ENCODE peak calls at places on chromosomes 12 and 14, in five cellular contexts. A is tibial nerve, I is suprapubic skin, N is stomach, W is breast epithelium. C is an unnamed sample.

GRCh38 chr14:50569714-50570274 is 9.8 kb downstream of the ATL1 start:
- DNase-seq in I (no peak), N (no peak), A (no peak), W (no peak), C (no peak)

GRCh38 chr14:24381363-24382102 is 13.5 kb downstream of the NFATC4 start:
- DNase-seq in A (no peak), I (no peak), W (no peak), N (peak), C (no peak)

GRCh38 chr14:106848330-106849121 is 1322.1 kb downstream of the TMEM121 start:
- DNase-seq in I (no peak), A (no peak), N (no peak), W (no peak), C (peak)

GRCh38 chr14:105023144-105023543 is 2.3 kb upstream of the CDCA4 start:
- DNase-seq in N (no peak), W (no peak), A (no peak), I (no peak), C (no peak)

GRCh38 chr12:123908884-123909807 is 63.5 kb downstream of the CCDC92 start:
- DNase-seq in W (no peak), I (no peak), N (no peak), A (no peak), C (no peak)

GRCh38 chr12:76623929-76624328 is 64.4 kb upstream of the OSBPL8 start:
- DNase-seq in I (no peak), N (no peak), A (no peak), W (no peak), C (no peak)

GRCh38 chr14:88069677-88070076 is 64.7 kb downstream of the GPR65 start:
- DNase-seq in W (no peak), N (no peak), I (no peak), A (no peak), C (no peak)

GRCh38 chr14:101729382-101729781 is 32.1 kb upstream of the PPP2R5C start:
- DNase-seq in W (no peak), I (peak), N (no peak), A (no peak), C (peak)

GRCh38 chr14:51442513-51443175 is 202.6 kb downstream of the TMX1 start:
- DNase-seq in I (no peak), A (no peak), N (no peak), W (no peak), C (no peak)

GRCh38 chr14:68518910-68519686 is 273.8 kb downstream of the ZFP36L1 start:
- DNase-seq in N (no peak), W (no peak), I (no peak), A (no peak), C (no peak)

GRCh38 chr12:52050771-52051541 is at the start of gene NR4A1:
- DNase-seq in W (peak), A (peak), N (peak), I (peak), C (peak)
- TF ChIP-seq POLR2A in W (peak), A (peak), N (peak), I (peak), C (peak)

GRCh38 chr12:57733928-57734327 is 4.6 kb downstream of the AGAP2 start:
- DNase-seq in N (no peak), I (no peak), A (no peak), W (no peak), C (no peak)
- TF ChIP-seq POLR2A in N (no peak), I (no peak), A (no peak), W (no peak), C (no peak)

GRCh38 chr14:59998575-59998974 is 78.6 kb downstream of the LRRC9 start:
- DNase-seq in N (no peak), I (no peak), W (no peak), A (no peak), C (no peak)

GRCh38 chr14:60008042-60008441 is 83.7 kb upstream of the PCNX4 start:
- DNase-seq in A (no peak), I (no peak), W (no peak), N (no peak), C (no peak)

GRCh38 chr14:60002819-60003492 is 83.0 kb downstream of the LRRC9 start:
- DNase-seq in N (peak), W (no peak), A (peak), I (no peak), C (no peak)

DNA sequence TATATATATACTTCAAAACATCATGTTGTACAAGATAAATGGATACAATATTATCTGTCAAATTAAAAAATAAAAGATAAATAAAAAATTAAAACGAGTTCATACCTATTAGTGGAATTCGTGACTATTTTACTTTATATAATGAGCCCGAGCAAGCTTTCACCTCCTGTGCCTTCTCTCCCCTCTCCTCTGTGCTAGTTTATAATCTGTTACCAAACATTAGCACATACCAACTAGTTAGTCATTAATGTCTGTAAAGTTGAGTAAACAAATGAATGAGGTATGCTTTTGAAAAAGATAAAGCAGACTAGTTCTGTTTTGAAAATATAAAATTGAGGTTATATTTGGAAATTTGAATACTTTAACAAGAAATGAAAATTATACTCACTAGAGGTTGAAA is 84.0 kb downstream of the LRRC9 start:
- DNase-seq in N (no peak), A (no peak), I (no peak), W (no peak), C (no peak)
- TF ChIP-seq POLR2A in N (no peak), A (no peak), I (no peak), W (no peak), C (no peak)

DNA sequence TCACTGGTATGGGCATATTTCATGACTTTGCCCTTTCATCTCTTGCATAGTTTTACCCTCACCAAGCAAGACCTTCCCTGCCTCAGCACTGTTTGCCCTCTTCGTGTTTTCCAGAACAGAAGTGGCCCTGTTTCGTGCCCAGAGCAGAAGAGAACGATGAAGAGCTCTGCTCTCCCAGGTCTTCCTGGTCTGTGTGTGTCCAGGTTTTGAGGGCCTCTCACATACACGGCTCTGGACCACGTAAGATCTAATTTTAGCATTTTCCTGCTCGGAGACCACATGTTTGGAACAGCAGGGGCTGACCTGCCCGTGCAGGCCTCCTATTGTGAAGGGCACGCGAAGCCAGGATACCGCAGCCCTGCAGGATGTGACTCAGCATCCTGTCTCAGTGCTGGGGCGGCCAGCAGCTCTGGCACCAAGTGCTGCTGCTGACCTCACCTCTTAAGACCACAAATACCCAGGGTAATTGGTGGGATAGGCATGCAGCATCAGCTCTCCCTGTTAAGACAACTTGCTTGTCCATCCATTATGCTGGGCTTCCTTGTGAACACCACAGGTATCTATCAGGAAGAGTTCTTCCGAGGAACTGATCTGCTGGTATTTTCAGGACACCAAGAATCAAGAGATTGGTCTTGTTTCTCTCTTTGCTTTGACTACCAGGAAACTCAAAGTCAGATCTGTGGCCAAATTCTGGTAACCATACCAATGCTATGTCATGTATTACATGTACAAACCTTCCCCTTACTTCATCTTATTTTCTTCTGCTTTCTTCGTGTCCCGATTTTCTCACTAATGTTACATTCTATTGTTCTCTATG is 19.0 kb downstream of the SSH1 start:
- DNase-seq in I (no peak), W (peak), N (peak), A (peak), C (peak)
- TF ChIP-seq POLR2A in I (peak), W (no peak), N (no peak), A (no peak), C (no peak)

GRCh38 chr14:34873591-34874385 is 1.4 kb downstream of the BAZ1A start:
- DNase-seq in W (peak), A (peak), N (peak), I (peak), C (no peak)

GRCh38 chr14:34872822-34873590 is 2.2 kb downstream of the BAZ1A start:
- DNase-seq in I (no peak), W (no peak), A (peak), N (no peak), C (no peak)

GRCh38 chr14:34874386-34875030 is 652 bp downstream of the BAZ1A start:
- DNase-seq in A (peak), W (peak), I (peak), N (peak), C (no peak)

DNA sequence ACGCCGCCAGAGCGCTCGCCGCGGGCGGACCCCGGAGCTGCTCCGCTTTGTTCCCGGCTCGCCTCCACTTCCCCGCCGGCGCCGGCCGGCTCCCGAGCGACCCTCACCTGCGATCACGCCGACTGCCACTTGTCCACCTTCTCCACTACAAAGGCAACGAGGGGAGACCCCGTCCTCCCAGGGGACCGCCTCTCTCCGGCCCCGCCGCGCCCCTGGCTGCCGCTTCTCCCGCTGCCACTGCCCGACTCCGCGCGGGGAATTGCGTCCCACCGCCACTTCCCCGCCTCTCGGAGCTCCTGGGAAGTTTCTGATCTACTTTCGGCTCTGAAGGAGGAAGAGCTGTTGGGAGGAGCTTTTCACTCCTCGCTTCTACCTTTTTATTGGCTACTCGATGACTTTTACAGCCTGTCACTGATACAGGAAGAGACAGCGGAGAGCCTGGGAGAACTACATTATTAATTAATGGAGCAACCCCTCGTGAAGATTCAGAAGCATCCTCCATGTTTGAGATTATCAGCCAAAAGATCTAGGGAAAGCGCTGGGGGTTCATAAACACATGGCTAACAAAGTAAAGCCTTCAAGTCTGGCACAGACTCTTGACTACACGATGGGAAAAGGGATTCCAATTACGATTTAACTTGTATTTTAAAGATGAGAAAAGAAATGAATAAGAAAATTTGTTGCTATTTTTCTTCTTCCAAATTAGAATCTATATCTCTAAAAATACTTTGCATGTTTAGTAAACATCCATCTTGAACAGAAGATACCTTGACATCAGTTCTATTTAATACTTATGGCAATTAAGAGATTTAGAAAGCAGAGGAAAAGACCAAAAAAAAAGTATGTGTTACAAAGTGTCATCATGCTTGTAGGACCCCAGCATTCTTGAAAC is at the start of gene BAZ1A:
- DNase-seq in W (peak), I (peak), A (peak), N (peak), C (no peak)
- TF ChIP-seq POLR2A in W (peak), I (peak), A (peak), N (peak), C (no peak)

GRCh38 chr14:61561657-61562276 is 133.5 kb upstream of the HIF1A start:
- DNase-seq in N (peak), A (peak), I (no peak), W (peak), C (no peak)
- TF ChIP-seq POLR2A in N (no peak), A (no peak), I (no peak), W (no peak), C (no peak)

GRCh38 chr12:53207042-53207441 is at the start of gene ITGB7:
- DNase-seq in A (no peak), W (no peak), I (peak), N (peak), C (no peak)
- TF ChIP-seq POLR2A in A (no peak), W (no peak), I (no peak), N (no peak), C (no peak)

GRCh38 chr12:122062832-122063690 is 15.5 kb upstream of the MLXIP start:
- DNase-seq in A (peak), I (no peak), N (peak), W (no peak), C (no peak)

GRCh38 chr12:122064034-122064777 is 14.3 kb upstream of the MLXIP start:
- DNase-seq in W (peak), A (peak), N (peak), I (peak), C (peak)

GRCh38 chr12:122067548-122067947 is 11.0 kb upstream of the MLXIP start:
- DNase-seq in A (no peak), I (no peak), N (no peak), W (no peak), C (no peak)

GRCh38 chr12:122063691-122064033 is 14.9 kb upstream of the MLXIP start:
- DNase-seq in N (no peak), I (no peak), A (no peak), W (no peak), C (no peak)

GRCh38 chr12:122064780-122065588 is 13.6 kb upstream of the MLXIP start:
- DNase-seq in N (no peak), A (no peak), I (no peak), W (no peak), C (no peak)
- TF ChIP-seq POLR2A in N (no peak), A (no peak), I (no peak), W (no peak), C (no peak)

DNA sequence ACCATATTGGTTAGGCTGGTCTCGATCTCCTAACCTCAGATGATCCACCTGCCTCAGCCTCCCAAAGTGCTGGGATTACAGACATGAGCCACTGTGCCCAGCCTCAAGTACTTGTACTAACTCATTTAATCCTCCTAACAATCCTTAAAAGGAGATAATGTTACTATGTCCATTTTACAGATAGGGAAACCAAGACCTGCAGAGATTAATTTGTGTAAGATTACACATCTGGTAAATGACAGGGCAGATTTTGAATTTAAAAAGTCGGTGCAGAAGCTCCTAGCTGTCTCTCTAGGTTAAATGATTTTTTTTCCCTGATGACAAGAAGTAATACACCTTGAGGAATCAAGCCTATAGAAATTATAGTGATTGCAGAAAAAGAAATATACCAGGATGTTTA is 13.7 kb upstream of the HECTD1 start:
- DNase-seq in N (no peak), I (no peak), A (no peak), W (no peak), C (no peak)
- TF ChIP-seq POLR2A in N (no peak), I (no peak), A (no peak), W (no peak), C (no peak)

C was measured in vagina.